ENCODE peak calls at places on chromosome 4, in four cellular contexts. Z is uterus, M is testis, K is stomach. T is an unnamed sample.

GRCh38 chr4:100162027-100162685 is 28.1 kb downstream of the DDIT4L start:
- DNase-seq in Z (no peak), M (no peak), K (no peak), T (no peak)

GRCh38 chr4:186240848-186241491 is 13.7 kb downstream of the KLKB1 start:
- DNase-seq in Z (no peak), M (no peak), K (no peak), T (no peak)

GRCh38 chr4:142408003-142408441 is 438.1 kb downstream of the INPP4B start:
- DNase-seq in Z (no peak), M (no peak), K (no peak), T (no peak)

GRCh38 chr4:38606587-38606905 is 57.5 kb upstream of the KLF3 start:
- DNase-seq in Z (no peak), M (no peak), K (no peak), T (no peak)

GRCh38 chr4:121800961-121801714 is at the start of gene EXOSC9:
- DNase-seq in Z (peak), M (peak), K (peak), T (peak)

GRCh38 chr4:90842960-90843359 is 715.8 kb downstream of the CCSER1 start:
- DNase-seq in Z (no peak), M (no peak), K (no peak), T (no peak)

GRCh38 chr4:186805020-186805820 is 81.6 kb upstream of the FAT1 start:
- DNase-seq in Z (no peak), M (no peak), K (no peak), T (no peak)

GRCh38 chr4:165433529-165433928 is 54.7 kb downstream of the CPE start:
- DNase-seq in Z (no peak), M (no peak), K (no peak), T (no peak)

GRCh38 chr4:181647396-181648107 is 595.6 kb upstream of the TENM3 start:
- DNase-seq in Z (no peak), M (no peak), K (no peak), T (no peak)

GRCh38 chr4:153676491-153676890 is 7.6 kb upstream of the TLR2 start:
- DNase-seq in Z (no peak), M (no peak), K (no peak), T (no peak)

GRCh38 chr4:57211131-57211530 is 100.9 kb upstream of the IGFBP7 start:
- DNase-seq in Z (no peak), M (no peak), K (no peak), T (no peak)

GRCh38 chr4:103075435-103075893 is 1.1 kb downstream of the SLC9B2 start:
- DNase-seq in Z (no peak), M (no peak), K (no peak), T (peak)

GRCh38 chr4:63986253-63986652 is 423.0 kb downstream of the TECRL start:
- DNase-seq in Z (no peak), M (no peak), K (no peak), T (no peak)

GRCh38 chr4:139458999-139459398 is 5.1 kb downstream of the RAB33B start:
- DNase-seq in Z (no peak), M (no peak), K (no peak), T (no peak)

GRCh38 chr4:7336067-7336569 is 98.6 kb downstream of the PSAPL1 start:
- DNase-seq in Z (no peak), M (no peak), K (no peak), T (no peak)

GRCh38 chr4:109179089-109179488 is 123.4 kb downstream of the COL25A1 start:
- DNase-seq in Z (no peak), M (no peak), K (no peak), T (no peak)

GRCh38 chr4:71377561-71377960 is 38.7 kb downstream of the SLC4A4 start:
- DNase-seq in Z (no peak), M (no peak), K (no peak), T (no peak)

GRCh38 chr4:183797445-183798248 is 107.5 kb upstream of the STOX2 start:
- DNase-seq in Z (no peak), M (peak), K (peak), T (peak)

GRCh38 chr4:85498068-85498733 is 23.3 kb downstream of the ARHGAP24 start:
- DNase-seq in Z (peak), M (peak), K (peak), T (peak)

GRCh38 chr4:41080964-41081363 is 133.4 kb downstream of the APBB2 start:
- DNase-seq in Z (no peak), M (no peak), K (no peak), T (no peak)

GRCh38 chr4:80963051-80963450 is 67.5 kb upstream of the BMP3 start:
- DNase-seq in Z (no peak), M (no peak), K (no peak), T (no peak)

GRCh38 chr4:45946699-45947098 is 177.2 kb downstream of the GABRG1 start:
- DNase-seq in Z (no peak), M (no peak), K (no peak), T (no peak)

GRCh38 chr4:166991162-166991561 is 243.1 kb downstream of the SPOCK3 start:
- DNase-seq in Z (no peak), M (no peak), K (no peak), T (no peak)

GRCh38 chr4:102541708-102542107 is 40.5 kb downstream of the NFKB1 start:
- DNase-seq in Z (no peak), M (no peak), K (no peak), T (no peak)

GRCh38 chr4:76533314-76533713 is 98.3 kb downstream of the SHROOM3 start:
- DNase-seq in Z (no peak), M (peak), K (no peak), T (no peak)

GRCh38 chr4:1578968-1579833 is 104.9 kb downstream of the FAM53A start:
- DNase-seq in Z (peak), M (peak), K (peak), T (peak)
- TF ChIP-seq POLR2A in Z (no peak), M (no peak), K (no peak), T (peak)

DNA sequence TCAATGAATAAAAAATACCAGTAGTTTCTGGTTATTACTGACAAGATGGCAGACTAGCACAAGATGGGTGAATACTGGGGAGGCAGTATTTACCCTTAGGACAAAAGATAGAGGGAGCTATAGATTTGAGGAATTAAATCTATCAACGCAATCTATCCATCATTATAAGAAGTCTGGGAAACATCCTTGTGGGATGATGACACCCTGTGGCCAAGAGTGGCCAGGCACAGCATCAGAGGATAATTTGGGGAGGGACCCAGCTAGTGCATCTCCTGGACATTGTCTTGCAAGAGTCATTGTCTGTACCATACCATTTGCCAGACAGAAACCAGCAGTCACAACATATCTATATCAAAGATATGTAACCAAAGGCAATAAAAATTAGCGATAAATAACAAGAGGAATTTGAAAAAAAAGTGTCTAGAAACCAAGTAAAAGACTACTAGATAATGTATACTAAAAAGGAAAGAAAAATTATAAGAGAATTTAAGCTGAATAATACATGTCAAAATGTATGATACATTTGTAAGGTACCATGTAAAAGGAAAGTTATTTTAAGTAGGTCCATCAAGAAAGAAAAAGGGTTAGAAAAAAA is 22.9 kb downstream of the KCTD8 start:
- DNase-seq in Z (no peak), M (peak), K (no peak), T (no peak)
- H3K4me3 ChIP-seq in Z (no peak), M (no peak), K (no peak), T (no peak)

DNA sequence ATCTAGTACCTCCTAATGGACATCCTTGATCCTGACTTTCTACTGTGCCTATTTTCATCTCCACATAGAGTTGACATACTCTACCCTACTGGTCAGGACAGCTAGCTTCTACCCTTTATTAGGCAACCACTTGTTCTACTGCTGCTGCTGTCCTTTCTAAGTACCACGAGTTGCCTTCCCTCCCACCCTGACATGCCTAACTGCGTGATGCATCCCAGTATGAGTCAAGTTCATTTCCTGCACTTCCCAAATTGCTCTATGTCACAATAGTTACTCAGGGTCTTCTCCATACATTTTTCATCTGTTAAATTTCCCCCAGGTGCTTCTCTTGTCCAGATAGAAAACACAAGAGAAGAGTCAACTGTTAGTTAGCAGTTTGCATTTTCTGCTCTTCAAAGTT is 133.4 kb downstream of the TBC1D19 start:
- DNase-seq in Z (no peak), M (no peak), K (no peak), T (no peak)
- TF ChIP-seq CTCF in Z (no peak), M (no peak), K (no peak), T (no peak)

GRCh38 chr4:2526559-2526958 is 9.9 kb upstream of the FAM193A start:
- DNase-seq in Z (no peak), M (no peak), K (no peak), T (no peak)
- TF ChIP-seq POLR2A in Z (no peak), M (no peak), K (no peak), T (no peak)

GRCh38 chr4:2793920-2794706 is 1.2 kb downstream of the SH3BP2 start:
- DNase-seq in Z (peak), M (no peak), K (peak), T (peak)
- H3K4me3 ChIP-seq in Z (peak), M (peak), K (peak), T (peak)

GRCh38 chr4:36411338-36411737 is 129.9 kb downstream of the DTHD1 start:
- DNase-seq in Z (no peak), M (no peak), K (no peak), T (no peak)

GRCh38 chr4:36420111-36420679 is 138.8 kb downstream of the DTHD1 start:
- DNase-seq in Z (no peak), M (no peak), K (no peak), T (no peak)

DNA sequence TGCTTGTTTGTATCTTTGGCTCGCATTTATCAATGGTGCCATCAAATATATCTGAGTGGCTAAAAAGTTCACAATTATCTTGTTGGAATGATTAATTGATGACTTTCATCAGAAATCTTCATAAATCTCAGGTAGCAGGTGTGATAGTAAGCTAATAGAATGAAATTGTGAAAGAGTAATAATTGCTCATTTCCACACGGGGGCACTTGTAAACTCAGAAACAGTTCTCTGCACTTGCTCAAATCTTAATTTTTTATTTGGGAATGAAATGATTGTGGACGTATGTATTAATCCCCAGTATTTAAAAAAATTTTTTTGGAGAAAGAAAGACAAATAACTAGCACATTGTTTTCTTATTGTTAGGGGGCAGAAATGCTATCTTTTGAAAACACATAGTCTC is 132.8 kb downstream of the DTHD1 start:
- DNase-seq in Z (no peak), M (no peak), K (no peak), T (no peak)
- TF ChIP-seq CTCF in Z (no peak), M (no peak), K (no peak), T (peak)

GRCh38 chr4:151098191-151098590 is 1.2 kb upstream of the RPS3A start:
- DNase-seq in Z (peak), M (no peak), K (no peak), T (no peak)
- TF ChIP-seq POLR2A in Z (no peak), M (no peak), K (no peak), T (no peak)